ENCODE peak calls at places on chromosomes 2 and 18, in four cellular contexts. H is naive thymus-derived CD4-positive, alpha-beta T cell; K is right lobe of liver; T is cardiac muscle cell. V is an unnamed sample.

GRCh38 chr18:8938817-8939216 is 163.7 kb upstream of the NDUFV2 start:
- DNase-seq in H (no peak), K (no peak), T (peak; percentile 34), V (no peak)

GRCh38 chr2:146602383-146602782 is 1242.4 kb upstream of the ACVR2A start:
- DNase-seq in H (no peak), K (no peak), T (peak; percentile 50), V (no peak)

GRCh38 chr2:219058541-219059374 is 2.0 kb downstream of the IHH start:
- DNase-seq in H (no peak), K (peak; percentile 93), T (peak; percentile 35), V (peak; percentile 83)

GRCh38 chr2:88874063-88874657 is 182.7 kb downstream of the RPIA start:
- DNase-seq in H (peak; percentile 59), K (no peak), T (peak; percentile 75), V (peak; percentile 75)

GRCh38 chr18:36702398-36703010 is 126.3 kb downstream of the TPGS2 start:
- DNase-seq in H (no peak), K (no peak), T (no peak), V (no peak)

GRCh38 chr2:183927367-183928355 is 670.7 kb upstream of the ZNF804A start:
- DNase-seq in H (no peak), K (no peak), T (peak; percentile 13), V (no peak)

GRCh38 chr2:69667805-69668382 is 24.4 kb upstream of the AAK1 start:
- DNase-seq in H (no peak), K (no peak), T (no peak), V (no peak)

GRCh38 chr2:230904856-230905447 is 20.1 kb downstream of the GPR55 start:
- DNase-seq in H (no peak), K (peak; percentile 29), T (no peak), V (peak; percentile 30)

GRCh38 chr2:46781468-46782189 is 134.0 kb downstream of the MCFD2 start:
- DNase-seq in H (no peak), K (no peak), T (peak; percentile 38), V (no peak)

GRCh38 chr2:39772086-39772811 is 6.8 kb downstream of the THUMPD2 start:
- DNase-seq in H (no peak), K (no peak), T (peak; percentile 33), V (no peak)
- H3K4me3 ChIP-seq in H (no peak overlapping the region), K (no peak overlapping the region), T (no peak overlapping the region), V (no peak overlapping the region)

DNA sequence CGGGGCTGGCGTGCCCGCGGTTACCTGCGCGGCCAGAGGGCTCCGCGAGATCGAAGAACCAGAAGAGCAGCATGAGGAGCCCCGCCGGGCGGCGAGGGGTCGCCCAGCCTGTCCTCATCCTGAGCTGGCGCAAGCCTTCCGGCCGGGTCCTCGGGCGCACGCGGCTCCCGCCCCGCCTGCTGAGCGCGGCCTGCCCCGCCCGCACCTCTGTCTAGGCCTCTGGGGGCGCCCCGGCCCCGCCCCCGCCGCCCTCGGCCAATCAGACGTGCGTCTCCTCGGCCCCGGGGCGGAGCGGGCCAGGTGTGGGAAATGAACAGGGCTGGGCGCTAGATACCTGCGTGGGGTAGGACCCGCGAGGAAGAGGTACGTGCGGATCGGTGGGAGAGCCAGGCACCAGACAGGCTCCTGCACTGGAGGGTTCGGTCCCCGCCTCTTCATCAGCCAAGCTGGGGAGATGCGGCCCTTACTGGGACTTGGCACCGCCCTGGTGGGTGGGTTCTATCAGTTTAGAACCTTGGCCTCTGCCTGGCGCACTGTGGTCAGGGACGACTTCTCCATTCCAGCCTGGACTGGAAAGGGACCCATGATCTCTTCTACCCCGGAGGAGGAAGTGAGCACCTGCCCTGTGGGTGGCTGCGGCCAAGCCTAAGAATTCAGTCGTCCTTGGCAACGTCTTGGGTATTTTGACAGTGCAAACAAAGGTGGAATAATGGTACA is 106.7 kb upstream of the CD302 start:
- DNase-seq in H (peak; percentile 83), K (peak; percentile 76), T (peak; percentile 47), V (peak; percentile 94)
- H3K4me3 ChIP-seq in H (peak within 1 kb of the TSS; percentile 95), K (peak within 1 kb of the TSS; percentile 51), T (peak within 1 kb of the TSS; percentile 23), V (peak within 1 kb of the TSS; percentile 31)

GRCh38 chr2:73238976-73239375 is 4.9 kb downstream of the CCT7 start:
- DNase-seq in H (no peak), K (no peak), T (no peak), V (no peak)
- H3K4me3 ChIP-seq in H (no peak overlapping the region), K (no peak overlapping the region), T (no peak overlapping the region), V (no peak overlapping the region)

GRCh38 chr18:22872894-22873537 is 60.1 kb upstream of the RBBP8 start:
- DNase-seq in H (no peak), K (no peak), T (peak; percentile 13), V (no peak)
- H3K4me3 ChIP-seq in H (no peak overlapping the region), K (peak overlapping the region; percentile 24), T (no peak overlapping the region), V (no peak overlapping the region)

GRCh38 chr2:207163053-207163814 is 2.5 kb downstream of the KLF7 start:
- DNase-seq in H (no peak), K (no peak), T (peak; percentile 87), V (peak; percentile 22)
- H3K4me3 ChIP-seq in H (peak overlapping the region; percentile 89), K (peak overlapping the region; percentile 61), T (peak overlapping the region; percentile 85), V (no peak overlapping the region)

GRCh38 chr2:233082934-233083755 is 23.0 kb downstream of the INPP5D start:
- DNase-seq in H (no peak), K (no peak), T (no peak), V (no peak)

GRCh38 chr2:233082222-233082933 is 22.2 kb downstream of the INPP5D start:
- DNase-seq in H (no peak), K (no peak), T (no peak), V (no peak)

GRCh38 chr2:233085037-233085838 is 25.1 kb downstream of the INPP5D start:
- DNase-seq in H (no peak), K (no peak), T (no peak), V (no peak)

GRCh38 chr2:233084488-233084887 is 24.3 kb downstream of the INPP5D start:
- DNase-seq in H (no peak), K (peak; percentile 75), T (peak; percentile 19), V (no peak)

DNA sequence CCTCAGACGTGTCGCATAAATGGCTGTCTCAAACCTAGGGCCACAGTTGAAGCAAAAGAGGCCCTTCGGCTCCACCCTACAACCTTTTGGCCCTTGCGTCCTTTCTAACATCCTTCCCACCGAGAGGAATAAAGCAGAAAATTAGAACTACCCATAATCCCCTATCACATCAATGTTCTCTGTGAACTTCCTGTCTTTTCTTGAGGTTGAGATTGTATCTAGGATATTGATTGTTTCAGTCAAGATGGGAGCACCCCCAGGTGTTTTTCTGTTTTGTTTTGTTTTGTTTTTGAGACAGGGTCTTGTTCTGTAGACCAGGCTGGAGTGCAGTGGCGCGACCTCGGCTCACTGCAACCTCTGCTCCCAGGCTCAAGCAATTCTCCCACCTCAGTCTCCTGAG is 23.6 kb downstream of the INPP5D start:
- DNase-seq in H (no peak), K (no peak), T (no peak), V (no peak)
- H3K4me3 ChIP-seq in H (peak overlapping the region; percentile 27), K (no peak overlapping the region), T (no peak overlapping the region), V (no peak overlapping the region)

DNA sequence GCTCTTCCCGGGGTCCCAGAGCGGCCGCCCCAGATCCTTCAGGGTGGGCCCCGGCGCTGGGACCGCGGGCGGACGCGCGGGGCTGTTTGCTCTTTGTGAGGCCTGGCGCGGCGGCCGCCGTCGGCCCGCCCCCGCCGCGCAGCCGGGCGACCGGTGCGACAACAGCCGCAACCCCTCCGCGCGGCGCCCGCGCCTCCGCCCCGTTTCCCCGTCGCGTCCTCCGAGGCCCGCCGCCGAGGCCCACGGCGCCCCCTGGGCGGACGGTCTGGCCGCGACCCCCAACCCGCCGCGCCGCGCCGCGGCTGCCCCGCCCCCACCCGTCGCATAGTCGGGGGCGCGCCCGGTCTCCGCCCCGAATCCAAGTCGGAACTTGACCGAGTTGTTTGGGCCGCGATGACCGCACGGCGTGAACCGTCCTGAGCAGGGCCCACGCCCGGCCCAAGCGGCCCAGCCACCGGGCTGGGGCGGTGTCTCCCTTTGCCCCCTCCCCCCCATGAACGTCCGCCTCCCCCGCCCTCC is 448 bp downstream of the YPEL5 start:
- DNase-seq in H (no peak), K (no peak), T (no peak), V (no peak)
- H3K4me3 ChIP-seq in H (peak overlapping the region; percentile 74), K (peak overlapping the region; percentile 84), T (peak overlapping the region; percentile 70), V (peak overlapping the region; percentile 100)